ENCODE peak calls at places on chromosomes 2 and 18, in six cellular contexts. K, E, C, T, G and W are unnamed samples.

GRCh38 chr2:178863856-178864620 is 56.8 kb upstream of the TTN start:
- DNase-seq in G (peak), C (no peak), T (peak), K (peak), E (no peak), W (no peak)

GRCh38 chr2:95015261-95015918 is 10.1 kb upstream of the MAL start:
- DNase-seq in G (no peak), E (no peak), C (no peak), T (no peak), K (no peak), W (no peak)

GRCh38 chr2:215698566-215698965 is 262.7 kb upstream of the FN1 start:
- DNase-seq in K (peak), C (no peak), E (no peak), T (no peak), G (no peak), W (no peak)

GRCh38 chr2:96393989-96394761 is 58.6 kb downstream of the NCAPH start:
- DNase-seq in T (no peak), G (no peak), K (no peak), E (no peak), C (no peak), W (no peak)

GRCh38 chr18:23528580-23529472 is 25.5 kb downstream of the RMC1 start:
- DNase-seq in C (no peak), E (no peak), T (no peak), G (no peak), K (no peak), W (no peak)

GRCh38 chr2:144512421-144513272 is 7.3 kb downstream of the ZEB2 start:
- DNase-seq in E (no peak), C (no peak), T (no peak), G (no peak), K (no peak), W (no peak)

GRCh38 chr2:74020717-74021406 is 36.2 kb downstream of the TET3 start:
- DNase-seq in T (no peak), K (no peak), C (peak), G (no peak), E (no peak), W (no peak)

GRCh38 chr2:205865794-205866490 is 183.6 kb downstream of the NRP2 start:
- DNase-seq in T (no peak), E (no peak), G (no peak), C (no peak), K (no peak), W (no peak)

GRCh38 chr2:219001577-219002394 is 8.6 kb upstream of the CRYBA2 start:
- DNase-seq in K (no peak), T (peak), E (no peak), C (peak), G (no peak), W (peak)

GRCh38 chr2:160646684-160647444 is 153.3 kb upstream of the RBMS1 start:
- DNase-seq in C (no peak), G (no peak), E (no peak), K (no peak), T (no peak), W (peak)

GRCh38 chr2:38613126-38613848 is 10.6 kb upstream of the HNRNPLL start:
- DNase-seq in K (no peak), C (no peak), E (no peak), T (no peak), G (no peak), W (no peak)

GRCh38 chr2:79275197-79275596 is 115.6 kb upstream of the REG3A start:
- DNase-seq in G (no peak), C (no peak), K (no peak), T (no peak), E (no peak), W (no peak)

GRCh38 chr18:63366270-63366990 is 576 bp downstream of the KDSR start:
- DNase-seq in C (peak), T (peak), G (peak), K (peak), E (peak), W (peak)

GRCh38 chr2:164754157-164755093 is 87.2 kb downstream of the COBLL1 start:
- DNase-seq in T (no peak), G (no peak), C (no peak), E (no peak), K (no peak), W (no peak)

GRCh38 chr18:61199131-61199903 is 133.9 kb upstream of the CDH20 start:
- DNase-seq in G (no peak), E (no peak), K (peak), C (no peak), T (no peak), W (no peak)

GRCh38 chr2:227862227-227862740 is 9.1 kb upstream of the DAW1 start:
- DNase-seq in C (no peak), T (no peak), K (peak), G (no peak), E (peak), W (no peak)

GRCh38 chr18:2826581-2826980 is 20.2 kb upstream of the EMILIN2 start:
- DNase-seq in C (no peak), G (peak), T (no peak), E (peak), K (no peak), W (peak)

GRCh38 chr2:15307526-15307925 is 253.6 kb downstream of the NBAS start:
- DNase-seq in C (no peak), T (no peak), G (no peak), K (no peak), E (no peak), W (no peak)

GRCh38 chr2:105287692-105288091 is 41.8 kb downstream of the TGFBRAP1 start:
- DNase-seq in G (no peak), T (no peak), E (no peak), C (no peak), K (peak), W (no peak)

GRCh38 chr2:26318950-26319349 is 27.0 kb upstream of the SELENOI start:
- DNase-seq in E (no peak), G (no peak), T (no peak), C (no peak), K (no peak), W (no peak)

GRCh38 chr2:147649963-147650362 is 194.9 kb upstream of the ACVR2A start:
- DNase-seq in K (no peak), E (no peak), G (no peak), C (no peak), T (no peak), W (no peak)

GRCh38 chr18:8626414-8627106 is 17.3 kb downstream of the RAB12 start:
- DNase-seq in T (no peak), G (no peak), E (no peak), C (no peak), K (no peak), W (no peak)

GRCh38 chr2:107591541-107591940 is 235.2 kb upstream of the RGPD4 start:
- DNase-seq in K (no peak), G (no peak), E (no peak), T (no peak), C (no peak), W (no peak)

GRCh38 chr2:85410584-85411404 is 628 bp upstream of the CAPG start:
- DNase-seq in K (no peak), G (no peak), E (no peak), C (no peak), T (no peak), W (no peak)

GRCh38 chr2:85411405-85411748 is 1.2 kb upstream of the CAPG start:
- DNase-seq in E (no peak), C (no peak), K (no peak), G (no peak), T (no peak), W (no peak)

GRCh38 chr2:85409719-85410583 is at the start of gene CAPG:
- DNase-seq in C (peak), G (no peak), T (peak), K (no peak), E (no peak), W (peak)

GRCh38 chr2:85414761-85415498 is 3.6 kb upstream of the SH2D6 start:
- DNase-seq in E (no peak), T (no peak), C (no peak), G (no peak), K (no peak), W (no peak)

GRCh38 chr2:85413592-85414421 is 3.6 kb upstream of the CAPG start:
- DNase-seq in E (no peak), T (peak), G (no peak), C (no peak), K (no peak), W (no peak)
- H3K27ac ChIP-seq in E (peak), T (peak), G (no peak), C (no peak), K (peak), W (peak)

DNA sequence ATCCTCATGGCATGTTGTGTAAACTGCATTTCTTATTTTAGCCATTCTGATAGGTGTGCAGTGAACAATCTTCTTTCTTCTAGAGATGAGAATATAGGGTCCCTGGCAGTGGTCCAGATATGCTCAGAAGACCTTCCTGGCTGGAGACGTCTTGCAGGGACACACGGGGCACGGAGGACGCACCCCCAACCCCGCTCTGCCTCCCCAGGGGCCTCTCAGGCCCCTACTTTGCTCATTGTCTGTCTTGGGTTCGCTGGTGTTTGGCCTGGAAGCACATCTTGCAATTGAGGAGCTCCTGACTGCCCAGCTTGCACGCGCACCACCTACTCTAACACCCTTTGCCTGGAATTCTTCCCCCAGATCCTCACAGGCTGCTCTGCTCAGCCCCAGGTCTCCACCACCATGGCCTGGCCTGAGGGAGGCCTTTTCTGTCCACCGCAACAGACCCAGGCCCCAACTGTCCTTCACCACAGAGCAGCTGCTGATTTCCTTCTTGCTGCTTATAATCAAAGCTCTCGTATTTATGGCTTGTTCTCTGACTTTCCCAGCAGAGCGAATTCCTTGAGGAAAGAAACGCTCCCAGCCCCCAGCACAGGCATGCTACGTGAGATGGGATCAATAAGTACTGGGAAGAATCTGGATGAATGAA is 295.9 kb upstream of the HDAC4 start:
- DNase-seq in E (no peak), K (no peak), T (no peak), G (no peak), C (no peak), W (no peak)
- TF ChIP-seq CTCF in E (no peak), K (no peak), T (no peak), G (no peak), C (no peak), W (no peak)

DNA sequence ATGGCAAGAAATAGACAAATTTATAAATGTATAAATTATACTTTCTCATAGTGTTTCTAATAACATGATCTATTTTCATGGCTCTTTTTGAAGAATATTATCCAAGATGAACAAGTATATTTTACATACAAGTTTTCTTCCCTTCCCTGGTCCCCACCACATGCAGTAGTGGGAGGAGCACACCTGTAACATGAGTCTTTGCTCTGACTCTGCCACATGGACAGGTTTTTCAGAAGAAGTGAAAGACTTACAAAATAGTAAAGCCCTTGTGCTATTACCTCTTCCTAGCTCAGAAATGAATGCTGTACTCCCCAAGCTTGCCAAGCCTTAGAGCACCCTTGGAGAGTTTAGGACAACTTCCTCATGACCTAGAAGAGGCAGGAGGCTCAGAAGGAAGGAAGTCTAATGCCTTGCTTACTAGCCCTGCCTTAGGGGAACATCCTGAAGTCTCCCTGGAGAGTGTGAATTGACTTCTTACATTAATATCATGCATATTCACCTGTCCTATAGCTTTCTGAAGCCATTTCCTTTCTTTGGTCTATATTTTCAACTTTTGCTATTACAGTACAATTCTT is 18.4 kb downstream of the MXD1 start:
- DNase-seq in T (no peak), G (no peak), E (no peak), K (no peak), C (no peak), W (no peak)
- H3K4me3 ChIP-seq in T (no peak), G (no peak), E (no peak), K (no peak), C (no peak), W (no peak)

DNA sequence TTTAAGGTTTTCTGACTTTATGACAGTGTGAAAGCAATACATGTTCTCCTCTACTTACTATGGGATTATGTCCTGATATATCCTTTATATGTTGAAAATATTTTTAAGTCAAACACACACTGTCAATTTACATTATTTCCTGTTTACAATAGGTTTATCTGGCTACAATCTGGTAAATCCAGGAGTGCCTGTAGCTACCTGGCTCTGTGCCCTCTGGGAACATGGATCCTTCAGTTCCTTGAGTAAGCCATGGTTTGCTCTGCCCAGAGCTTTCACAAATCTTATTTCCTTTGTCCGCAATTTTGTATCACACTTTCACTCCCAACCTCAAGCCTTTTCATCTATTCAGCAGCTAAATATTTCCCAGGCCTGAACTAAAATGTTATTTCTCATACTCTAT is 1582.2 kb upstream of the NXPH2 start:
- DNase-seq in K (no peak), T (no peak), E (no peak), C (no peak), G (no peak), W (no peak)
- H3K27ac ChIP-seq in K (no peak), T (no peak), E (no peak), C (no peak), G (no peak), W (no peak)